ENCODE peak calls at places on chromosome 4, in eight cellular contexts. One of them, this sample, is unnamed.

GRCh38 chr4:157312702-157313101 is 92.2 kb downstream of the GRIA2 start:
- DNase-seq in NB4: no peak
- DNase-seq in H4: no peak
- DNase-seq in CMK: no peak
- DNase-seq in activated T-cell treated with anti-CD3 and anti-CD28 coated beads, Interleukin-2, amount 50 U/mL, for 72 hours: no peak
- DNase-seq in fibroblast of lung: no peak
- DNase-seq in osteocyte: no peak
- DNase-seq in iPS-NIHi11: no peak
- DNase-seq in this sample: no peak

GRCh38 chr4:128285085-128286023 is 2.3 kb downstream of the PGRMC2 start:
- DNase-seq in iPS-NIHi11: no peak
- DNase-seq in CMK: no peak
- DNase-seq in fibroblast of lung: peak
- DNase-seq in osteocyte: no peak
- DNase-seq in NB4: no peak
- DNase-seq in activated T-cell treated with anti-CD3 and anti-CD28 coated beads, Interleukin-2, amount 50 U/mL, for 72 hours: no peak
- DNase-seq in H4: no peak
- DNase-seq in this sample: no peak

GRCh38 chr4:77127837-77128621 is 29.0 kb upstream of the CCNG2 start:
- DNase-seq in osteocyte: no peak
- DNase-seq in CMK: no peak
- DNase-seq in H4: no peak
- DNase-seq in fibroblast of lung: no peak
- DNase-seq in iPS-NIHi11: no peak
- DNase-seq in NB4: peak
- DNase-seq in activated T-cell treated with anti-CD3 and anti-CD28 coated beads, Interleukin-2, amount 50 U/mL, for 72 hours: no peak
- DNase-seq in this sample: no peak

GRCh38 chr4:107098403-107098802 is 62.3 kb upstream of the DKK2 start:
- DNase-seq in activated T-cell treated with anti-CD3 and anti-CD28 coated beads, Interleukin-2, amount 50 U/mL, for 72 hours: no peak
- DNase-seq in iPS-NIHi11: no peak
- DNase-seq in CMK: no peak
- DNase-seq in osteocyte: no peak
- DNase-seq in fibroblast of lung: no peak
- DNase-seq in H4: no peak
- DNase-seq in NB4: no peak
- DNase-seq in this sample: no peak

GRCh38 chr4:158793021-158793420 is 24.2 kb downstream of the FNIP2 start:
- DNase-seq in iPS-NIHi11: no peak
- DNase-seq in activated T-cell treated with anti-CD3 and anti-CD28 coated beads, Interleukin-2, amount 50 U/mL, for 72 hours: no peak
- DNase-seq in H4: no peak
- DNase-seq in osteocyte: no peak
- DNase-seq in fibroblast of lung: no peak
- DNase-seq in CMK: no peak
- DNase-seq in NB4: no peak
- DNase-seq in this sample: no peak

GRCh38 chr4:37522996-37523395 is 163.2 kb downstream of the RELL1 start:
- DNase-seq in osteocyte: no peak
- DNase-seq in NB4: no peak
- DNase-seq in CMK: no peak
- DNase-seq in iPS-NIHi11: no peak
- DNase-seq in fibroblast of lung: no peak
- DNase-seq in activated T-cell treated with anti-CD3 and anti-CD28 coated beads, Interleukin-2, amount 50 U/mL, for 72 hours: no peak
- DNase-seq in H4: peak
- DNase-seq in this sample: no peak

GRCh38 chr4:48635310-48635709 is 144.8 kb downstream of the FRYL start:
- DNase-seq in fibroblast of lung: peak
- DNase-seq in osteocyte: no peak
- DNase-seq in H4: no peak
- DNase-seq in iPS-NIHi11: no peak
- DNase-seq in NB4: peak
- DNase-seq in CMK: no peak
- DNase-seq in activated T-cell treated with anti-CD3 and anti-CD28 coated beads, Interleukin-2, amount 50 U/mL, for 72 hours: peak
- DNase-seq in this sample: no peak

GRCh38 chr4:76753814-76754213 is 144.1 kb downstream of the SOWAHB start:
- DNase-seq in fibroblast of lung: peak
- DNase-seq in osteocyte: no peak
- DNase-seq in activated T-cell treated with anti-CD3 and anti-CD28 coated beads, Interleukin-2, amount 50 U/mL, for 72 hours: no peak
- DNase-seq in iPS-NIHi11: no peak
- DNase-seq in NB4: no peak
- DNase-seq in CMK: no peak
- DNase-seq in H4: peak
- DNase-seq in this sample: no peak

GRCh38 chr4:149047368-149047767 is 605.2 kb upstream of the NR3C2 start:
- DNase-seq in H4: no peak
- DNase-seq in activated T-cell treated with anti-CD3 and anti-CD28 coated beads, Interleukin-2, amount 50 U/mL, for 72 hours: no peak
- DNase-seq in CMK: no peak
- DNase-seq in fibroblast of lung: peak
- DNase-seq in NB4: no peak
- DNase-seq in iPS-NIHi11: no peak
- DNase-seq in osteocyte: no peak
- DNase-seq in this sample: no peak

GRCh38 chr4:8920969-8921368 is 49.3 kb upstream of the HMX1 start:
- DNase-seq in osteocyte: no peak
- DNase-seq in iPS-NIHi11: no peak
- DNase-seq in H4: no peak
- DNase-seq in NB4: no peak
- DNase-seq in activated T-cell treated with anti-CD3 and anti-CD28 coated beads, Interleukin-2, amount 50 U/mL, for 72 hours: no peak
- DNase-seq in fibroblast of lung: no peak
- DNase-seq in CMK: no peak
- DNase-seq in this sample: no peak

GRCh38 chr4:7045961-7046921 is 3.1 kb downstream of the TADA2B start:
- DNase-seq in osteocyte: no peak
- DNase-seq in activated T-cell treated with anti-CD3 and anti-CD28 coated beads, Interleukin-2, amount 50 U/mL, for 72 hours: no peak
- DNase-seq in iPS-NIHi11: no peak
- DNase-seq in NB4: peak
- DNase-seq in H4: no peak
- DNase-seq in fibroblast of lung: no peak
- DNase-seq in CMK: no peak
- DNase-seq in this sample: peak

GRCh38 chr4:109079177-109079576 is 223.3 kb downstream of the COL25A1 start:
- DNase-seq in NB4: no peak
- DNase-seq in fibroblast of lung: no peak
- DNase-seq in activated T-cell treated with anti-CD3 and anti-CD28 coated beads, Interleukin-2, amount 50 U/mL, for 72 hours: no peak
- DNase-seq in H4: no peak
- DNase-seq in CMK: no peak
- DNase-seq in osteocyte: no peak
- DNase-seq in iPS-NIHi11: no peak
- DNase-seq in this sample: no peak

GRCh38 chr4:168636506-168637176 is 139.8 kb downstream of the PALLD start:
- DNase-seq in fibroblast of lung: peak
- DNase-seq in CMK: no peak
- DNase-seq in H4: no peak
- DNase-seq in osteocyte: no peak
- DNase-seq in iPS-NIHi11: no peak
- DNase-seq in activated T-cell treated with anti-CD3 and anti-CD28 coated beads, Interleukin-2, amount 50 U/mL, for 72 hours: no peak
- DNase-seq in NB4: no peak
- DNase-seq in this sample: no peak

GRCh38 chr4:127880764-127881564 is at the start of gene PLK4:
- DNase-seq in H4: peak
- DNase-seq in CMK: peak
- DNase-seq in fibroblast of lung: peak
- DNase-seq in osteocyte: peak
- DNase-seq in activated T-cell treated with anti-CD3 and anti-CD28 coated beads, Interleukin-2, amount 50 U/mL, for 72 hours: peak
- DNase-seq in NB4: peak
- DNase-seq in iPS-NIHi11: peak
- DNase-seq in this sample: peak

GRCh38 chr4:73621357-73621756 is 1.1 kb upstream of the RASSF6 start:
- DNase-seq in H4: no peak
- DNase-seq in activated T-cell treated with anti-CD3 and anti-CD28 coated beads, Interleukin-2, amount 50 U/mL, for 72 hours: no peak
- DNase-seq in osteocyte: no peak
- DNase-seq in CMK: no peak
- DNase-seq in NB4: no peak
- DNase-seq in iPS-NIHi11: no peak
- DNase-seq in fibroblast of lung: no peak
- DNase-seq in this sample: no peak

GRCh38 chr4:34250562-34250961 is 1993.8 kb downstream of the ARAP2 start:
- DNase-seq in activated T-cell treated with anti-CD3 and anti-CD28 coated beads, Interleukin-2, amount 50 U/mL, for 72 hours: no peak
- DNase-seq in CMK: no peak
- DNase-seq in osteocyte: no peak
- DNase-seq in iPS-NIHi11: no peak
- DNase-seq in fibroblast of lung: peak
- DNase-seq in H4: peak
- DNase-seq in NB4: peak
- DNase-seq in this sample: no peak